ENCODE peak calls at places on chromosomes 11 and 22, in six cellular contexts. K, V, J, X, A and N are unnamed samples.

GRCh38 chr22:47929073-47929472 is 1166.6 kb downstream of the TBC1D22A start:
- DNase-seq in K (no peak), V (no peak), J (no peak), X (no peak), A (no peak), N (no peak)

GRCh38 chr11:115780625-115781024 is 276.4 kb upstream of the CADM1 start:
- DNase-seq in K (no peak), V (no peak), J (no peak), X (no peak), A (no peak), N (no peak)

GRCh38 chr11:69818243-69819108 is 740 bp downstream of the FGF3 start:
- DNase-seq in K (no peak), V (no peak), J (no peak), X (no peak), A (no peak), N (no peak)

GRCh38 chr22:25091449-25091848 is 108.2 kb upstream of the CRYBB3 start:
- DNase-seq in K (no peak), V (no peak), J (no peak), X (no peak), A (no peak), N (no peak)

GRCh38 chr11:35145249-35145648 is 6.3 kb downstream of the CD44 start:
- DNase-seq in K (no peak), V (no peak), J (no peak), X (peak), A (peak), N (no peak)

GRCh38 chr11:4185561-4185960 is 91.0 kb downstream of the RRM1 start:
- DNase-seq in K (no peak), V (no peak), J (no peak), X (no peak), A (no peak), N (no peak)

GRCh38 chr11:78061921-78062311 is 1.7 kb upstream of the THRSP start:
- DNase-seq in K (no peak), V (no peak), J (no peak), X (no peak), A (no peak), N (no peak)

GRCh38 chr11:117039897-117040296 is 58.3 kb downstream of the SIK3 start:
- DNase-seq in K (no peak), V (no peak), J (no peak), X (no peak), A (peak), N (no peak)

GRCh38 chr11:61035086-61035835 is 63.8 kb downstream of the CD6 start:
- DNase-seq in K (no peak), V (no peak), J (no peak), X (no peak), A (no peak), N (no peak)

GRCh38 chr22:21762712-21763581 is 27.4 kb upstream of the YPEL1 start:
- DNase-seq in K (no peak), V (no peak), J (no peak), X (no peak), A (no peak), N (no peak)

GRCh38 chr11:61037694-61038093 is 64.6 kb upstream of the CD5 start:
- DNase-seq in K (no peak), V (no peak), J (peak), X (peak), A (peak), N (no peak)

GRCh38 chr22:45892681-45893461 is 84.1 kb downstream of the WNT7B start:
- DNase-seq in K (no peak), V (no peak), J (no peak), X (no peak), A (no peak), N (no peak)

GRCh38 chr22:47161631-47162030 is 399.2 kb downstream of the TBC1D22A start:
- DNase-seq in K (no peak), V (no peak), J (no peak), X (no peak), A (no peak), N (no peak)